ENCODE peak calls at places on chromosomes 1 and 21, in five cellular contexts. T is left colon; L is germinal center; I is effector memory CD8-positive, alpha-beta T cell; E is EL. C is an unnamed sample.
A peak's percentile ranks its signal among the peaks of the same experiment; 100 is the strongest.

GRCh38 chr1:86701731-86702130 is 2.6 kb upstream of the SH3GLB1 start:
- DNase-seq in T (no peak), L (no peak), I (no peak), E (no peak), C (no peak)

GRCh38 chr1:23098463-23099170 is 70.0 kb downstream of the LUZP1 start:
- DNase-seq in T (no peak), L (peak; percentile 67), I (peak; percentile 66), E (peak; percentile 80), C (peak; percentile 77)

GRCh38 chr21:45530423-45531113 is 11.7 kb downstream of the SLC19A1 start:
- DNase-seq in T (peak; percentile 23), L (no peak), I (no peak), E (no peak), C (no peak)

GRCh38 chr1:227654431-227654830 is 80.7 kb downstream of the JMJD4 start:
- DNase-seq in T (no peak), L (no peak), I (no peak), E (no peak), C (no peak)

GRCh38 chr1:53175302-53175913 is 21.2 kb upstream of the CPT2 start:
- DNase-seq in T (no peak), L (no peak), I (no peak), E (no peak), C (peak; percentile 82)

GRCh38 chr1:115466433-115466832 is 128.4 kb upstream of the NGF start:
- DNase-seq in T (no peak), L (no peak), I (no peak), E (peak; percentile 40), C (no peak)

GRCh38 chr1:173341307-173341706 is 134.2 kb upstream of the TNFSF4 start:
- DNase-seq in T (no peak), L (no peak), I (no peak), E (peak; percentile 79), C (peak; percentile 82)

GRCh38 chr21:46094401-46095105 is 3.4 kb upstream of the COL6A2 start:
- DNase-seq in T (no peak), L (no peak), I (no peak), E (no peak), C (no peak)

GRCh38 chr1:243311809-243312208 is 56.0 kb downstream of the SDCCAG8 start:
- DNase-seq in T (no peak), L (no peak), I (no peak), E (no peak), C (no peak)

GRCh38 chr1:169648187-169648586 is 18.3 kb upstream of the SELP start:
- DNase-seq in T (no peak), L (no peak), I (no peak), E (no peak), C (no peak)

GRCh38 chr1:11134352-11135266 is 34.9 kb upstream of the EXOSC10 start:
- DNase-seq in T (no peak), L (no peak), I (no peak), E (peak; percentile 85), C (peak; percentile 70)

GRCh38 chr1:69518991-69519390 is 48.7 kb upstream of the LRRC7 start:
- DNase-seq in T (no peak), L (no peak), I (no peak), E (no peak), C (no peak)

GRCh38 chr1:40199126-40199525 is 37.9 kb downstream of the RLF start:
- DNase-seq in T (no peak), L (no peak), I (no peak), E (no peak), C (no peak)

GRCh38 chr1:170727953-170728352 is 64.0 kb downstream of the PRRX1 start:
- DNase-seq in T (no peak), L (no peak), I (no peak), E (no peak), C (no peak)

GRCh38 chr21:43591468-43592050 is 67.7 kb downstream of the HSF2BP start:
- DNase-seq in T (no peak), L (no peak), I (no peak), E (peak; percentile 70), C (no peak)

C was measured in IMR-90.